ENCODE peak calls at places on chromosomes 3 and 15, in eight cellular contexts. K is pancreas, B is body of pancreas, X is heart left ventricle, G is uterus, V is neural progenitor cell, N is endodermal cell, U is fibroblast of mammary gland. O is an unnamed sample.

GRCh38 chr3:39250116-39250747 is 29.6 kb downstream of the CX3CR1 start:
- DNase-seq in B (peak; percentile 31), K (peak; percentile 27), N (no peak), V (no peak), X (no peak), U (peak; percentile 36), G (no peak), O (no peak)

GRCh38 chr3:126180477-126181397 is at the start of gene ALDH1L1:
- DNase-seq in K (peak; percentile 90), U (peak; percentile 53), V (peak; percentile 84), B (peak; percentile 97), G (peak; percentile 86), N (peak; percentile 92), X (peak; percentile 71), O (peak; percentile 92)

GRCh38 chr3:182104811-182105316 is 393.1 kb downstream of the SOX2 start:
- DNase-seq in B (no peak), N (no peak), U (no peak), K (no peak), X (no peak), G (no peak), V (no peak), O (no peak)

GRCh38 chr3:129793947-129794318 is 99.6 kb downstream of the TMCC1 start:
- DNase-seq in B (no peak), U (peak; percentile 1), N (peak; percentile 70), K (no peak), X (no peak), G (no peak), V (peak; percentile 79), O (no peak)

GRCh38 chr3:110397115-110397514 is 674.5 kb upstream of the NECTIN3 start:
- DNase-seq in U (no peak), K (no peak), G (no peak), B (no peak), N (no peak), X (no peak), V (no peak), O (no peak)

GRCh38 chr15:90097475-90097874 is 4.8 kb downstream of the IDH2 start:
- DNase-seq in N (no peak), U (no peak), B (no peak), G (no peak), K (no peak), X (no peak), V (no peak), O (no peak)

GRCh38 chr3:151933224-151933858 is 59.9 kb downstream of the SUCNR1 start:
- DNase-seq in G (no peak), N (no peak), K (no peak), X (no peak), B (no peak), V (no peak), U (peak; percentile 35), O (no peak)

GRCh38 chr3:134476977-134477376 is 8.8 kb downstream of the ANAPC13 start:
- DNase-seq in B (no peak), X (peak; percentile 67), K (no peak), U (no peak), G (no peak), V (no peak), N (no peak), O (no peak)

GRCh38 chr3:155321418-155321817 is 27.9 kb upstream of the STRIT1 start:
- DNase-seq in G (no peak), B (no peak), N (no peak), X (no peak), V (no peak), K (no peak), U (peak; percentile 59), O (no peak)

GRCh38 chr3:193389335-193389734 is 10.8 kb upstream of the ATP13A5 start:
- DNase-seq in V (peak; percentile 45), U (no peak), G (no peak), N (no peak), K (no peak), X (no peak), B (no peak), O (no peak)

GRCh38 chr3:112794622-112795172 is 52.0 kb downstream of the CD200R1L start:
- DNase-seq in V (no peak), X (no peak), U (no peak), G (no peak), K (no peak), N (peak; percentile 52), B (no peak), O (no peak)

GRCh38 chr3:188863999-188864406 is 307.8 kb upstream of the TPRG1 start:
- DNase-seq in X (no peak), N (no peak), G (no peak), K (no peak), U (peak; percentile 89), V (no peak), B (no peak), O (no peak)

GRCh38 chr3:32226875-32227500 is 11.5 kb upstream of the CMTM8 start:
- DNase-seq in N (no peak), U (peak; percentile 86), B (no peak), V (no peak), G (no peak), K (no peak), X (no peak), O (no peak)

GRCh38 chr15:59313703-59314332 is 58.9 kb downstream of the MYO1E start:
- DNase-seq in X (peak; percentile 62), V (no peak), B (peak; percentile 77), G (peak; percentile 80), N (peak; percentile 29), U (peak; percentile 81), K (peak; percentile 76), O (peak; percentile 96)

GRCh38 chr3:157499342-157499963 is 3.8 kb downstream of the VEPH1 start:
- DNase-seq in U (no peak), X (no peak), K (peak; percentile 75), B (peak; percentile 81), G (no peak), V (peak; percentile 79), N (peak; percentile 96), O (no peak)

GRCh38 chr3:192128060-192128459 is 599.3 kb downstream of the FGF12 start:
- DNase-seq in X (no peak), K (no peak), N (no peak), U (no peak), B (no peak), G (no peak), V (no peak), O (no peak)

GRCh38 chr3:37214076-37214475 is 39.7 kb upstream of the LRRFIP2 start:
- DNase-seq in U (no peak), N (peak; percentile 70), K (no peak), V (peak; percentile 6), X (no peak), B (no peak), G (no peak), O (no peak)

GRCh38 chr3:28667646-28668376 is 319.2 kb upstream of the AZI2 start:
- DNase-seq in G (peak; percentile 34), B (peak; percentile 77), K (peak; percentile 48), N (peak; percentile 94), U (peak; percentile 66), X (peak; percentile 60), V (peak; percentile 77), O (no peak)

GRCh38 chr3:79405183-79405582 is 362.6 kb downstream of the ROBO1 start:
- DNase-seq in V (no peak), B (no peak), G (no peak), X (no peak), K (no peak), U (no peak), N (no peak), O (no peak)

GRCh38 chr15:81298606-81299005 is 25.3 kb downstream of the STARD5 start:
- DNase-seq in K (no peak), U (no peak), G (no peak), B (no peak), N (no peak), V (no peak), X (no peak), O (no peak)
- H3K4me3 ChIP-seq in K (no peak overlapping the region), U (no peak overlapping the region), G (no peak overlapping the region), B (no peak overlapping the region), N (no peak overlapping the region), V (no peak overlapping the region), X (peak overlapping the region; percentile 45), O (no peak overlapping the region)

GRCh38 chr3:67192466-67192865 is 194.4 kb downstream of the KBTBD8 start:
- DNase-seq in G (no peak), K (no peak), N (no peak), U (no peak), B (no peak), X (no peak), V (no peak), O (no peak)
- TF ChIP-seq CTCF in G (no peak), K (no peak), N (no peak), U (no peak), B (no peak), X (no peak), V (no peak), O (no peak)

DNA sequence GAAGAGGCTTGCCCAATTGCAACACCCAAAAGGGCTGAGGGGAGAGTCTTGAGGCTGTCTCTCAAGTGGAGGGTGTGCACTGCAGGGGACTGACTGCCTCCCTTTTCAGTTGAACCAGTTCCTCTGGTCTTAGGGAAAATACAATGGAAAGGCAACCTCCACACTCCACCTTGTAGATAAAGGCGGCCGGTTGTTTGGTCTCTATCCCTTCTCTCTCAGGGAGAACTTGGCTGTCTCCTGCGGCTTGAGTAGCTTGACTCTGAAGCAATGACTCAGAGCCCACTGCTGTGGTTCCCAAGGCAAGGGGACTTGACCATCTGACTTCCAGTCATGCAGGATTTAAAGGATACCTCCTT is 143.2 kb upstream of the UMPS start:
- DNase-seq in B (peak; percentile 79), U (peak; percentile 24), V (peak; percentile 8), X (no peak), K (peak; percentile 66), N (peak; percentile 79), G (no peak), O (no peak)
- H3K4me3 ChIP-seq in B (no peak overlapping the region), U (no peak overlapping the region), V (no peak overlapping the region), X (no peak overlapping the region), K (no peak overlapping the region), N (no peak overlapping the region), G (no peak overlapping the region), O (no peak overlapping the region)

GRCh38 chr3:117700573-117701360 is 991.2 kb downstream of the TUSC7 start:
- DNase-seq in U (no peak), V (no peak), X (no peak), B (no peak), K (no peak), N (no peak), G (no peak), O (no peak)

GRCh38 chr3:117709108-117709507 is 999.5 kb downstream of the TUSC7 start:
- DNase-seq in N (no peak), G (no peak), B (no peak), U (no peak), V (no peak), X (no peak), K (no peak), O (no peak)

GRCh38 chr3:117708601-117709000 is 999.0 kb downstream of the TUSC7 start:
- DNase-seq in V (no peak), U (peak; percentile 29), G (no peak), B (no peak), N (no peak), X (no peak), K (no peak), O (no peak)

GRCh38 chr3:117706731-117707130 is 997.2 kb downstream of the TUSC7 start:
- DNase-seq in V (no peak), N (no peak), G (no peak), X (no peak), B (no peak), K (no peak), U (peak; percentile 58), O (no peak)

DNA sequence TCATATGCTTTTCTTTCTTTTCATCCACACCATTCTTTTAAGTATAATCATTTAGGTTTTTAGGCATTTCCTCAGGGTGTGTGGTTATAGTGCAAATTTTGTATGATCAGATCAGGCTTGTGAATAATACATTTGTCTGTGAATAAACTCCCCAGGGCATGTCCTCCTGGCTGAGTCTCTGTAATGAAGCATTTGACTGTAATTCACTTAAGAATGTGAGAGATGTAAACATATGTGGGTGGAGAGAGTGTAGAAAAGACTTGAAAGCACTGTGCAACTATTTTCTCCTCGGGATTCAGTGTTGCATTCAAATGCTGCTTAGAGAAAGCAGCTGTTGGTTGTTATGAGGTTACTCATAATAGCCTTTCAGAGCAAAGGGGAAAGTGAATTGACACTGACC is 996.5 kb downstream of the TUSC7 start:
- DNase-seq in N (no peak), B (no peak), U (peak; percentile 93), V (no peak), K (no peak), X (no peak), G (no peak), O (no peak)
- TF ChIP-seq CTCF in N (no peak), B (no peak), U (no peak), V (no peak), K (no peak), X (no peak), G (no peak), O (no peak)